ENCODE peak calls at places on chromosomes 7 and 10, in eight cellular contexts. J is GM12878, L is GM23338, V is SK-N-SH, T is HL-60, B is HCT116, H is HepG2, C is K562. P is an unnamed sample.

GRCh38 chr10:115857856-115858255 is 415.1 kb downstream of the GFRA1 start:
- DNase-seq in J (no peak), L (no peak), V (no peak), T (no peak), B (no peak), H (no peak), C (no peak), P (no peak)

GRCh38 chr7:16741676-16742075 is 11.9 kb upstream of the TSPAN13 start:
- DNase-seq in J (no peak), L (no peak), V (no peak), T (no peak), B (no peak), H (no peak), C (no peak), P (no peak)

GRCh38 chr10:96642530-96642929 is 55.7 kb upstream of the TM9SF3 start:
- DNase-seq in J (no peak), L (no peak), V (no peak), T (no peak), B (no peak), H (no peak), C (no peak), P (no peak)

GRCh38 chr10:34753014-34753757 is 61.9 kb downstream of the PARD3 start:
- DNase-seq in J (no peak), L (peak), V (no peak), T (no peak), B (no peak), H (no peak), C (no peak), P (no peak)

GRCh38 chr7:3194501-3195141 is 106.4 kb upstream of the SDK1 start:
- DNase-seq in J (no peak), L (peak), V (no peak), T (no peak), B (no peak), H (peak), C (no peak), P (no peak)

GRCh38 chr7:92722541-92722940 is 113.8 kb downstream of the CDK6 start:
- DNase-seq in J (no peak), L (no peak), V (no peak), T (no peak), B (no peak), H (no peak), C (no peak), P (no peak)

GRCh38 chr10:77925410-77925794 is 1.2 kb downstream of the DLG5 start:
- DNase-seq in J (no peak), L (peak), V (peak), T (no peak), B (no peak), H (no peak), C (no peak), P (no peak)

GRCh38 chr10:110007171-110007700 is 548 bp upstream of the ADD3 start:
- DNase-seq in J (no peak), L (no peak), V (no peak), T (no peak), B (no peak), H (no peak), C (peak), P (no peak)

GRCh38 chr10:47101196-47101595 is 190.0 kb downstream of the PTPN20 start:
- DNase-seq in J (no peak), L (no peak), V (no peak), T (no peak), B (no peak), H (no peak), C (no peak), P (no peak)

GRCh38 chr10:126663328-126663727 is 7.2 kb downstream of the C10orf90 start:
- DNase-seq in J (no peak), L (no peak), V (no peak), T (no peak), B (no peak), H (no peak), C (no peak), P (no peak)

GRCh38 chr10:131690805-131691239 is 210.0 kb upstream of the PPP2R2D start:
- DNase-seq in J (no peak), L (no peak), V (no peak), T (no peak), B (no peak), H (no peak), C (no peak), P (no peak)

GRCh38 chr10:50637003-50637579 is 13.3 kb upstream of the SGMS1 start:
- DNase-seq in J (no peak), L (no peak), V (no peak), T (no peak), B (no peak), H (no peak), C (no peak), P (no peak)

GRCh38 chr7:12716134-12716667 is 28.8 kb downstream of the ARL4A start:
- DNase-seq in J (no peak), L (no peak), V (no peak), T (no peak), B (no peak), H (no peak), C (no peak), P (no peak)

GRCh38 chr7:14834456-14834855 is 68.1 kb downstream of the DGKB start:
- DNase-seq in J (no peak), L (no peak), V (no peak), T (no peak), B (no peak), H (no peak), C (no peak), P (no peak)

GRCh38 chr10:69636626-69637550 is 6.8 kb downstream of the FAM241B start:
- DNase-seq in J (no peak), L (peak), V (no peak), T (no peak), B (peak), H (no peak), C (no peak), P (no peak)

GRCh38 chr10:47322300-47323061 is at the start of gene GDF2:
- DNase-seq in J (no peak), L (no peak), V (no peak), T (no peak), B (no peak), H (no peak), C (peak), P (no peak)

GRCh38 chr7:28409716-28410627 is 2.3 kb upstream of the CREB5 start:
- DNase-seq in J (no peak), L (peak), V (peak), T (no peak), B (no peak), H (no peak), C (no peak), P (no peak)

GRCh38 chr10:96374639-96374984 is 15.8 kb upstream of the OPALIN start:
- DNase-seq in J (no peak), L (peak), V (peak), T (no peak), B (no peak), H (no peak), C (peak), P (no peak)

GRCh38 chr7:47571355-47572100 is 10.4 kb downstream of the TNS3 start:
- DNase-seq in J (no peak), L (no peak), V (peak), T (peak), B (no peak), H (peak), C (no peak), P (no peak)

GRCh38 chr7:100801833-100802568 is 25.3 kb downstream of the EPHB4 start:
- DNase-seq in J (no peak), L (no peak), V (peak), T (peak), B (no peak), H (peak), C (peak), P (peak)

GRCh38 chr7:76512941-76513816 is 2.8 kb downstream of the UPK3B start:
- DNase-seq in J (no peak), L (peak), V (peak), T (no peak), B (peak), H (peak), C (peak), P (no peak)

GRCh38 chr7:22865607-22865970 is 42.9 kb upstream of the TOMM7 start:
- DNase-seq in J (no peak), L (no peak), V (no peak), T (no peak), B (no peak), H (no peak), C (no peak), P (no peak)

GRCh38 chr10:69246036-69246435 is 25.9 kb downstream of the HKDC1 start:
- DNase-seq in J (no peak), L (no peak), V (no peak), T (no peak), B (no peak), H (no peak), C (no peak), P (no peak)

GRCh38 chr10:98376485-98376884 is 38.5 kb downstream of the PYROXD2 start:
- DNase-seq in J (no peak), L (no peak), V (no peak), T (no peak), B (no peak), H (no peak), C (no peak), P (no peak)

GRCh38 chr10:98373691-98374090 is 41.3 kb downstream of the PYROXD2 start:
- DNase-seq in J (no peak), L (no peak), V (no peak), T (no peak), B (no peak), H (no peak), C (no peak), P (no peak)

GRCh38 chr10:98377001-98377400 is 38.0 kb downstream of the PYROXD2 start:
- DNase-seq in J (no peak), L (no peak), V (no peak), T (no peak), B (no peak), H (no peak), C (no peak), P (no peak)

GRCh38 chr10:98373260-98373659 is 41.7 kb downstream of the PYROXD2 start:
- DNase-seq in J (no peak), L (no peak), V (no peak), T (no peak), B (no peak), H (no peak), C (no peak), P (no peak)

GRCh38 chr10:98374176-98374969 is 40.6 kb downstream of the PYROXD2 start:
- DNase-seq in J (no peak), L (no peak), V (no peak), T (no peak), B (no peak), H (no peak), C (no peak), P (no peak)
- TF ChIP-seq REST in J (no peak), L (no peak), V (no peak), T (no peak), B (no peak), H (no peak), C (no peak), P (no peak)

DNA sequence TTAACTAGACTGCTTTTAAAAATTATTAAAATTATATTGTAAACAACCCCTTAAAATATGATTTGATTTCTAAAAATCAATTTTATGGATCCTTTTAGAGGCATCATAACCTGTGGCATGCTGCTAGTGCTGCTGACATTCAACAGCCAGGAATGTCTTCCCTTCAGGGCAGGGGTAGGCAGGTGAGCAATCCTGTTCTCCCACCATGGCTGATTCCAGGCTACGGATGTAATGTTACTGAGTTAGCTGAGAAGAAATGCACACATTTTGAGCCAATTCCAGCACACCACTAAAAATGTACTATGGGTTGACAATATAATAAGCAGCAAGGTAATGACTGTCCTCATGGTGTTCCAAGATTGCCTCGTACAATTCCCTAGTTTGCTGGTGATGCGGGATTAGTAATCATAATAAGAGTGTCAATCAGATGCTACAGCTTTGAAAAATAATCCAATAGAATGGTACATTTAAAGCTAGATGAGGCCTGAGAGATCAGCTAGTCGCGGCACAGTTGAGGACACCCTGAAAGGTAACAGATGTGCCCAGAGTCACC is 108.7 kb upstream of the PRR15 start:
- DNase-seq in J (no peak), L (no peak), V (no peak), T (no peak), B (no peak), H (no peak), C (no peak), P (no peak)
- TF ChIP-seq POLR2AphosphoS5 in J (no peak), L (no peak), V (no peak), T (no peak), B (no peak), H (no peak), C (no peak), P (no peak)

DNA sequence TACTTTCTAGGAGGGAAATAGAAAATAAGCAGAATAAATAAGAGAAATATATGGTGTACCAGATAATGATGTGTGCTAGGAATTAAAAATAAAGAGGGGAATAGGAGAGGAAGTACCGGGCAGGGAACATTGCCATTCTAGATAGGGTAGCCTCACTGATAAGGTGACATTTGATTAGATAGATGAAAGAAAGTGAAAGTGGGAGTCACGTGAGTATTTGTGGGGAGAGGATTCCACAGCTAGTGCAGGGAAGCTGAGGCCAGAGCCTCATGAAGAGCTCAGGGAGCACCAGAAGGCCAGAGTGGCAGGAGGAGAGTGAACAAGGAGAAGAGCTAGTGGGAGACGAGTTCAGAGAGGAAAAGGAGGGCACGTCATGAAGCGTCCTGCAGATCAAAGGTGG is 49.1 kb downstream of the CDHR3 start:
- DNase-seq in J (no peak), L (no peak), V (no peak), T (no peak), B (no peak), H (no peak), C (no peak), P (no peak)
- H3K27ac ChIP-seq in J (no peak), L (no peak), V (no peak), T (no peak), B (no peak), H (no peak), C (no peak), P (no peak)

GRCh38 chr7:43364391-43364790 is 218.5 kb upstream of the STK17A start:
- DNase-seq in J (no peak), L (no peak), V (no peak), T (no peak), B (no peak), H (no peak), C (no peak), P (no peak)

GRCh38 chr7:43363429-43363894 is 219.4 kb upstream of the STK17A start:
- DNase-seq in J (no peak), L (no peak), V (no peak), T (no peak), B (no peak), H (no peak), C (no peak), P (no peak)

DNA sequence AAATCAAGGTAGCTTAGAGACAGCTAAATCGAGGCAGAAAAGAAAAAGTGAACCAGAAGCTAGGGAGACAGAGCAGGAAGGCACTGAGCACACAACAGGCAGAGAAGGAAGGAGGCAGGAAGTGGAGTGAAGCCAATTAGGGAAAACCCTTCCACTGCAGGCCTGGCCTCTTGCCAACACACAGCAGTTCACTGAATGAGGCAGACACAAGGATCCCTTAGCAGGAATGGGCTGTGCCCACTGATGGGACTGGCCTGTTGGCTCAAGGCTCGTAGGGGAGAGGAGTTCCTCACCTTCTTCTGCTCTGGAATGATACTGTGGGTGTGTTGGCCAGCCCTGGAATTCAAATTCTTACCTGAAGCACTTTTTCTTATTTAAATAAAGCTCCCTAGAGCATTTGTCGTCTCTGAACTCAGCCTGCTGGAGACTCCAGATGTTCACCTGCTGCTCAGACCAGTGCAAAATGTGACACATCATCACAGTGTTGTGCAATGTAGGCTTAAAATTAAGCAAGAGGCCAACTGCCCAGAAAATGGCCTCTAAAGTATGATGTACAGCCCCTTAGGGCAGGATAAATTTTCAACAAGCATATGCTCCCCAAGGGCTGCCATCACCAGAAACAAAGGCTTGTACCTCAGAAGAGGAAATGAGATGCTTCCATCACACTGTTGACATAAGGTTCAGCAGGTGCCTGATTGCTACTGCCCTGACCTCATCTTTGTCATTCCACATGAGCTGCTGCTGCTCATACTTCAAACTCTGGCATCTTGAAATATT is 220.1 kb upstream of the STK17A start:
- DNase-seq in J (no peak), L (no peak), V (peak), T (peak), B (no peak), H (no peak), C (no peak), P (no peak)
- TF ChIP-seq REST in J (no peak), L (no peak), V (no peak), T (no peak), B (no peak), H (no peak), C (no peak), P (no peak)

DNA sequence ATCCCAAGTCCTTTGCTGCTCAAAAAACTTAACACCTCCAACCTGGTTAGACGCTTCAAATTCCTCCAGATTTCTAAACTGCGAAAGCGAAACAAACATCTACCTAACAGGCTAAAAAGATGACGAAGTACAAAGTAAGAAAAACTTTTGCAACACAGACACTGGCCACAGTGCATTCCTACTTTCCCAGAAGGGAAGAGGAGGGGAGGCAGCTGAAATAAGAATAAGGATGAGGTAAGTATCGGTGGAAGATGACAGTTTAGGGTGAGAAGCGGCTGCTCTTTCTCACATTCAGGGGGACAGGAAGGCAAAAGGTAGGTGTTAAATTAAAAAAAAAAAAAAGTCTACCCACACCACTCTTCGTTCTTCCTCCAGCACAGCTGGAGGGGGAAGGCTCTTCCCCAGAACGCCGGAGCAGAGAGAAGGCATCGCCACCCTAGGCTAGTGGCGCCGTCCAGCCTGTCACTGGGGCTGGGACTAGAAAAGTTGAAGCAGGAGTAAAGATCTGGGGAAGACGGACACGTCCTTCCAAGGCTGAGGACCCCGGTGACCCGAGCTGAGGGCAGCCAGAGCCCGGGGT is 909 bp downstream of the DNAJC1 start:
- DNase-seq in J (no peak), L (peak), V (no peak), T (no peak), B (no peak), H (peak), C (no peak), P (no peak)
- TF ChIP-seq POLR2AphosphoS5 in J (no peak), L (no peak), V (no peak), T (no peak), B (no peak), H (no peak), C (no peak), P (no peak)

GRCh38 chr10:119715628-119716505 is 10.0 kb upstream of the INPP5F start:
- DNase-seq in J (no peak), L (no peak), V (peak), T (no peak), B (no peak), H (peak), C (no peak), P (no peak)
- H3K27ac ChIP-seq in J (no peak), L (peak), V (no peak), T (no peak), B (no peak), H (peak), C (no peak), P (no peak)